ENCODE peak calls at places on chromosomes 4 and X, in eight cellular contexts. W, H, X, D, P, I, Y and T are unnamed samples.

GRCh38 chr4:48074657-48075056 is 58.1 kb downstream of the NIPAL1 start:
- DNase-seq in D (no peak), P (no peak), Y (no peak), H (peak), I (no peak), X (no peak), W (no peak), T (no peak)

GRCh38 chrX:131262738-131263679 is 26.1 kb downstream of the IGSF1 start:
- DNase-seq in Y (peak), X (peak), P (peak), I (peak), W (no peak), D (no peak), H (peak), T (peak)

GRCh38 chr4:182698212-182698611 is 219.0 kb downstream of the DCTD start:
- DNase-seq in X (no peak), H (no peak), Y (no peak), I (no peak), D (no peak), P (no peak), W (no peak), T (no peak)

GRCh38 chr4:26325191-26325590 is 4.4 kb downstream of the RBPJ start:
- DNase-seq in I (peak), H (peak), W (no peak), Y (peak), X (peak), P (peak), D (no peak), T (no peak)

GRCh38 chr4:8213121-8213520 is 14.0 kb downstream of the SH3TC1 start:
- DNase-seq in X (no peak), D (no peak), Y (no peak), I (no peak), H (no peak), P (no peak), W (no peak), T (no peak)

GRCh38 chrX:57772637-57773036 is 92.6 kb upstream of the NLRP2B start:
- DNase-seq in P (no peak), X (no peak), W (no peak), I (no peak), D (no peak), H (no peak), Y (no peak), T (no peak)

GRCh38 chrX:12950851-12951589 is 23.9 kb upstream of the TMSB4X start:
- DNase-seq in X (no peak), P (peak), I (peak), Y (peak), H (no peak), D (no peak), W (no peak), T (peak)

GRCh38 chr4:128571747-128572146 is 237.8 kb upstream of the JADE1 start:
- DNase-seq in X (peak), H (peak), Y (no peak), P (no peak), I (no peak), D (peak), W (peak), T (no peak)

GRCh38 chrX:101550825-101551767 is 749 bp downstream of the ARMCX1 start:
- DNase-seq in P (no peak), D (no peak), Y (peak), I (peak), W (no peak), X (peak), H (peak), T (peak)

GRCh38 chrX:152658302-152658701 is 20.6 kb downstream of the GABRQ start:
- DNase-seq in D (no peak), H (no peak), W (no peak), X (no peak), P (no peak), Y (peak), I (peak), T (no peak)

GRCh38 chr4:42416017-42416416 is 18.7 kb downstream of the SHISA3 start:
- DNase-seq in X (no peak), I (no peak), P (no peak), D (no peak), W (no peak), H (no peak), Y (peak), T (no peak)

GRCh38 chr4:139728840-139729239 is 63.2 kb downstream of the MGST2 start:
- DNase-seq in Y (no peak), X (no peak), W (no peak), P (no peak), I (no peak), H (no peak), D (no peak), T (no peak)

GRCh38 chrX:110321081-110321480 is 3.2 kb upstream of the AMMECR1 start:
- DNase-seq in I (no peak), H (no peak), P (no peak), X (no peak), D (no peak), W (no peak), Y (no peak), T (no peak)

GRCh38 chr4:48815483-48815882 is 15.4 kb upstream of the OCIAD1 start:
- DNase-seq in W (no peak), Y (no peak), P (no peak), I (no peak), X (no peak), H (peak), D (no peak), T (no peak)

GRCh38 chr4:132240094-132240493 is 909.0 kb upstream of the PCDH10 start:
- DNase-seq in W (no peak), Y (no peak), I (no peak), X (no peak), P (no peak), H (no peak), D (no peak), T (no peak)

GRCh38 chrX:21996872-21997271 is 35.3 kb upstream of the PHEX start:
- DNase-seq in W (peak), H (peak), I (no peak), Y (no peak), X (peak), P (peak), D (no peak), T (no peak)

GRCh38 chr4:142660728-142661127 is 185.4 kb downstream of the INPP4B start:
- DNase-seq in W (no peak), Y (no peak), P (no peak), I (no peak), D (no peak), H (no peak), X (no peak), T (no peak)

DNA sequence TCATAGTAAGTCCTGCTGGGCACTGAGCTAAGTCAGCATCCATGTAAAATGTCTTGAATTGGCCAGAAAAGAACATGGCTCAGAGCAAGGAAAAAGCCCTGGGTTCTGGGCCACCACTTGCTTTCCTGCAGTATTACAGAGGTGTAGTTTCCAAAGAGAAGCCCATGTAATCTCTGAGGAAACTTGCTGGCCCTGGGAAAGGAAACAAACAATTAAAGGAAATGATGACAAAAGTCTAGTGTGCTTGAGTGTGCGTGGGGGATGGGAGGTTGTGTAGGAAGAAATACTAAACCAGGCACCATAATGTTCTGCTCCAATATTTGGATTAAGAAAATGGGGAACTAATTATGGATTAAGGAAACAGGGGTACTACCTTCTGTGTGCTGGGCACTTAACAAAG is 39.5 kb upstream of the SMIM10L2A start:
- DNase-seq in W (no peak), Y (no peak), P (no peak), X (no peak), H (no peak), I (no peak), D (no peak), T (no peak)
- TF ChIP-seq CTCF in W (no peak), Y (no peak), P (no peak), X (no peak), H (no peak), I (no peak), D (no peak), T (no peak)

GRCh38 chr4:29051381-29051965 is 1668.7 kb upstream of the PCDH7 start:
- DNase-seq in Y (peak), X (peak), W (no peak), P (no peak), H (peak), D (no peak), I (no peak), T (no peak)

GRCh38 chr4:29046716-29047115 is 1673.5 kb upstream of the PCDH7 start:
- DNase-seq in W (peak), D (no peak), I (no peak), X (peak), H (peak), P (no peak), Y (no peak), T (no peak)

GRCh38 chr4:29047341-29048041 is 1672.7 kb upstream of the PCDH7 start:
- DNase-seq in W (no peak), X (no peak), P (no peak), D (no peak), I (no peak), Y (no peak), H (no peak), T (no peak)

DNA sequence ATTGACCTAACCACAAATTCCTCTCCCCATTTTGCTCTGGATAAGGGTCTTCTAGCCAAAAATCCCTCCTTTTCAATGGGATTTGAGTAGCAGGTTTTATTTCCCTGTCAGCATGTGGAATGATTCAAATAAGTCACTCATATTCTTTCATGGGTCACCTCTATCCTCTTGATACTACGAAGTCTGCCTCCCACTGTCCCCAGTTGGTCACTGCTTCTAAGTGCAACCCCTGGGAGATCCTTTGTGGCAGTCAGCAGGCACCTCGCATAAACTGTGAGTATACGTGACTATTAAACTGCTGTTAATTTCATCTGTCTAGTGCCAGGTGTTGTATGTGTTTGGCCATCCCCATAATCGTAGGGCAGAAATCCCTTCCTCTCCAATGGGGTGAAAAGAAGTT is 1667.9 kb upstream of the PCDH7 start:
- DNase-seq in D (no peak), P (no peak), W (no peak), I (no peak), X (no peak), H (no peak), Y (peak), T (no peak)
- TF ChIP-seq CTCF in D (no peak), P (no peak), W (no peak), I (no peak), X (no peak), H (no peak), Y (no peak), T (no peak)

DNA sequence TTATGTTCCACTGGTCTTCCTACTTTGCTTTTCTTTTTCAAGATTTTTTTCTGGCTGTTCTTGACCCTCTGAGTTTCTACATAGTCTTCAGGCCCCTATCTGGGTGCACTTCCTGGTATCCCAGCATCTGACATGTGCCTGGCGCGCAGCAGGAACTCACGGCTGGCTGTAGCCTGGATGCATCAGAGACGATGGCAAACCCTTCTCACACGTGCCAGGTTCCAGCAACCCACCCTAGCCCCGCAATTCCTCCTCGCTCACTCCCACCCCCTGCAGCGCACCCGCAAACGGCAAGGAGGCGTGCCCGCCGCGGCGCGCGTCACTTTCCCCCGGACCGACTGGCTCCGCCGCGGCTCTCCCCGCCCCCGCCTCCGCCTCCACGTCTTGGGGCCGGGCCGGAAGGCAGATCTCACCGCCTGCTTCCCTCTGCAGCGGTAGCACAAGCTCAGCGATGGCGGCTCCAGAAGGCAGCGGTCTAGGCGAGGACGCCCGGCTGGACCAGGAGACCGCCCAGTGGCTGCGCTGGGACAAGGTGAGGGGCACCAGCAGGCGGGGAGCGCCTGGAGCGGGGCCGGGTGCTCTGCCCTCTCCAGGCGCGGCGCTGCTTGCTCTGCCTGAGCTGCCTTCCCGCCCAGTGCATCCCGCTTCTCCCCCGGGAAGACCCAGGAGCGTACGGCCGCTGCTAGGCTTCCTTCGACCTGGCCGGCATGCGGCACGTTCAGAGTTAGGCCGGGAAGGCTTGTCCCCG is at the start of gene PGM2:
- DNase-seq in Y (peak), W (no peak), X (peak), I (peak), P (peak), D (peak), H (peak), T (peak)
- TF ChIP-seq CTCF in Y (peak), W (no peak), X (no peak), I (no peak), P (no peak), D (no peak), H (peak), T (no peak)

GRCh38 chr4:96352051-96352517 is 512.2 kb downstream of the PDHA2 start:
- DNase-seq in I (peak), X (peak), H (peak), D (no peak), P (peak), W (no peak), Y (peak), T (peak)
- TF ChIP-seq CTCF in I (peak), X (no peak), H (peak), D (no peak), P (no peak), W (no peak), Y (peak), T (peak)

GRCh38 chrX:136608295-136608933 is 39.5 kb upstream of the CD40LG start:
- DNase-seq in I (peak), Y (peak), H (peak), D (no peak), X (peak), P (peak), W (no peak), T (no peak)
- TF ChIP-seq CTCF in I (peak), Y (peak), H (peak), D (peak), X (peak), P (peak), W (no peak), T (no peak)

GRCh38 chrX:153969125-153969903 is 2.3 kb downstream of the HCFC1 start:
- DNase-seq in D (no peak), I (no peak), W (no peak), P (no peak), H (no peak), Y (peak), X (no peak), T (no peak)
- TF ChIP-seq CTCF in D (no peak), I (no peak), W (no peak), P (no peak), H (no peak), Y (no peak), X (no peak), T (no peak)

DNA sequence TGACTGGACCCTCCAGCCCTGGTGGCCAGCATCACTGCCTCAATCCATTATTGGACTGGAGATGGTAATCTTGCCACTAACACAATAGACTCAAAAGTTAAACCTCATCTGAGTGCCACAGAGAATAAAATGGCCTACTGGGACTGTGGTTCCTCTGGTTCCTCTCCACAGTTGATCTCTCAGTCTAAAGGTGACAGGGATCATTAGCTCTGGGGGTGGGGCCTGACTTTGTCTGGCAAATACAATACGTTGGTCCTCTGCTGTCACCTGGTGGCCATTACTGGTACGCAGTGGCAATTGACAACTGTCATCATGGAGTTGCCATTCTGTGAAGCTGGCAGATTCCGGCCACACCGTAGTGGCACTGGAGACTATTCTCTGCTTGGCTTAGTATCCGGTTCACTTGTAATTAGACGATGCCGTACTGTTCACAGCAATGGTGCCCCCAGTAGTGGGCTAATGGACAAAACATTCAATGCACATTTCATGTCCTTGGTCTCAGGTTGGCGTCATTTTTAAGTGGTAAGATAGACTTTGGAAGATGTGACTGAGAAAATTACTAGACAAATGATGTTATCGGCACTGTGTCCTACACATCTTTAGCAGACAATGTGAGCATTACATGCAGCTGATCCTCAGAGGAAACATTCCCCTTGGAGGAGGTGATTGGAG is 6.7 kb downstream of the FGFBP2 start:
- DNase-seq in X (peak), W (no peak), P (peak), Y (peak), H (peak), D (peak), I (peak), T (peak)
- TF ChIP-seq CTCF in X (peak), W (peak), P (peak), Y (peak), H (peak), D (peak), I (peak), T (peak)

GRCh38 chr4:83905952-83906351 is 370.0 kb downstream of the GPAT3 start:
- DNase-seq in W (no peak), X (no peak), P (peak), I (peak), H (no peak), Y (peak), D (no peak), T (peak)
- TF ChIP-seq CTCF in W (no peak), X (no peak), P (peak), I (no peak), H (no peak), Y (peak), D (no peak), T (peak)

DNA sequence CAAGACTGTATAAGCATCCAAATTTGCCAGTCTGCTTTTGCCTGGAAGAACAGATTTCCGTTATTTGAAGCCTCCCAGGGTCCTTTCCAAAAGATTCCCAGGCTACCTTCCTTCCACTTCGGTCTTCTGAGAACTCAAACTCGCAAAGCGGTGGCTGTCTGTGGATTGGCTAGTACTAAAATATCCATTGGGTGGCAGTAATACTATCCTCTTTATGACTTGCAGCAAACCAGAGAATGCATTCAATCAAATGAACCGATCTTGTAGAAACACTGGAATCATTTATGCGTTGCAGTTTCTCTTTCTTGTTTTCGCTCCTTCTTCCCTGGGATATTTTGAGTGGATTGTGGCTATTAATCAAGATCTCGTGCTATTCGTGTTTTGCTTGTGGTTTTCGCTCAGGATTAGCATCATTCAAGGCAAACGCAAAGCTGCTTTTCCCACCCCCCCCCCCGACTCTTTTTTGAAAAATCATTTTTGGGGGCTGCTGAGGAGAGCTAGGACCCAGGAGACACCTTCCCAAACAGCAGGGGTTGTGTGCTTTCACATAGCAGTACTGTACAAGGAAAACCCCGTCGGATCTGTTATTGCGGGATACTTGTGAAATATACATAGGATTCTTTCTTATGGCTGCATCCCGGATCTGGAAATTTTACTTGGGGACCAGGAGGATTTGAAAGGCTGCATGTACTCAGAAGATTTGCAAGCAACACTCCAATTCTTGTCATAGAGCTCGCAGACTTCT is at the start of gene IL1RAPL1:
- DNase-seq in X (peak), W (peak), H (peak), I (peak), P (no peak), D (no peak), Y (peak), T (no peak)
- TF ChIP-seq CTCF in X (peak), W (peak), H (peak), I (peak), P (no peak), D (peak), Y (peak), T (no peak)